ENCODE peak calls at places on chromosomes 12 and 14, in six cellular contexts. V is colonic mucosa, J is heart left ventricle, M is mesendoderm, K is PC-9, C is breast epithelium. T is an unnamed sample.
A peak's percentile ranks its signal among the peaks of the same experiment; 100 is the strongest.

GRCh38 chr14:93984987-93985410 is 8.6 kb upstream of the ASB2 start:
- DNase-seq in V (peak; percentile 33), J (no peak), M (peak; percentile 71), K (no peak), C (no peak), T (no peak)

GRCh38 chr12:49367381-49368239 is at the start of gene SPATS2:
- DNase-seq in V (peak; percentile 94), J (peak; percentile 97), M (peak; percentile 98), K (no peak), C (peak; percentile 90), T (peak; percentile 92)

GRCh38 chr14:32232481-32232880 is 29.4 kb upstream of the RNU6-8 start:
- DNase-seq in V (no peak), J (no peak), M (no peak), K (no peak), C (no peak), T (no peak)

GRCh38 chr12:93609281-93610192 is 37.1 kb downstream of the SOCS2 start:
- DNase-seq in V (no peak), J (no peak), M (no peak), K (no peak), C (no peak), T (no peak)

GRCh38 chr12:16604853-16605252 is 1.1 kb downstream of the LMO3 start:
- DNase-seq in V (no peak), J (peak; percentile 36), M (peak; percentile 13), K (no peak), C (no peak), T (no peak)

GRCh38 chr12:30806989-30807694 is 52.4 kb upstream of the CAPRIN2 start:
- DNase-seq in V (peak; percentile 35), J (no peak), M (peak; percentile 89), K (peak; percentile 50), C (no peak), T (no peak)

GRCh38 chr12:91818236-91819131 is 327.2 kb downstream of the BTG1 start:
- DNase-seq in V (no peak), J (no peak), M (no peak), K (peak; percentile 36), C (no peak), T (no peak)

GRCh38 chr12:126926023-126926600 is 1340.9 kb upstream of the TMEM132C start:
- DNase-seq in V (no peak), J (no peak), M (peak; percentile 26), K (no peak), C (no peak), T (no peak)

GRCh38 chr14:65028937-65029336 is 42.2 kb downstream of the FNTB start:
- DNase-seq in V (no peak), J (no peak), M (no peak), K (no peak), C (no peak), T (no peak)

GRCh38 chr14:67674139-67674479 is 323 bp downstream of the VTI1B start:
- DNase-seq in V (peak; percentile 86), J (peak; percentile 85), M (peak; percentile 86), K (peak; percentile 63), C (peak; percentile 68), T (no peak)

GRCh38 chr12:93059288-93059687 is 130.2 kb upstream of the EEA1 start:
- DNase-seq in V (no peak), J (no peak), M (no peak), K (no peak), C (no peak), T (no peak)

GRCh38 chr12:18684430-18684829 is 53.4 kb downstream of the PLCZ1 start:
- DNase-seq in V (no peak), J (no peak), M (no peak), K (no peak), C (no peak), T (no peak)

GRCh38 chr12:113610698-113611097 is 139.0 kb upstream of the LHX5 start:
- DNase-seq in V (no peak), J (no peak), M (no peak), K (no peak), C (no peak), T (no peak)

GRCh38 chr12:102528111-102528510 is 47.7 kb upstream of the IGF1 start:
- DNase-seq in V (no peak), J (no peak), M (no peak), K (no peak), C (no peak), T (no peak)

GRCh38 chr12:2540535-2540941 is 254.2 kb upstream of the FKBP4 start:
- DNase-seq in V (no peak), J (peak; percentile 78), M (peak; percentile 60), K (no peak), C (no peak), T (peak; percentile 70)

GRCh38 chr12:88338486-88338885 is 196.4 kb downstream of the TMTC3 start:
- DNase-seq in V (no peak), J (no peak), M (no peak), K (no peak), C (no peak), T (no peak)

GRCh38 chr12:93827669-93828068 is 150.5 kb downstream of the CRADD start:
- DNase-seq in V (no peak), J (no peak), M (no peak), K (no peak), C (no peak), T (no peak)

GRCh38 chr14:106691601-106692291 is 1165.4 kb downstream of the TMEM121 start:
- DNase-seq in V (peak; percentile 30), J (peak; percentile 56), M (peak; percentile 2), K (no peak), C (no peak), T (no peak)

GRCh38 chr12:65690477-65690876 is 133.8 kb upstream of the HMGA2 start:
- DNase-seq in V (no peak), J (no peak), M (no peak), K (no peak), C (no peak), T (no peak)

GRCh38 chr12:109883429-109883828 is 3.1 kb upstream of the GLTP start:
- DNase-seq in V (no peak), J (no peak), M (no peak), K (peak; percentile 61), C (no peak), T (no peak)

GRCh38 chr12:117686911-117687377 is 281.8 kb downstream of the KSR2 start:
- DNase-seq in V (peak; percentile 23), J (no peak), M (peak; percentile 68), K (peak; percentile 65), C (no peak), T (no peak)

GRCh38 chr12:48968004-48968403 is 3.5 kb downstream of the WNT10B start:
- DNase-seq in V (no peak), J (no peak), M (no peak), K (no peak), C (no peak), T (no peak)

GRCh38 chr12:30010071-30011052 is 226.6 kb upstream of the TMTC1 start:
- DNase-seq in V (no peak), J (no peak), M (no peak), K (no peak), C (no peak), T (no peak)

GRCh38 chr12:41188841-41189394 is 798 bp downstream of the PDZRN4 start:
- DNase-seq in V (no peak), J (no peak), M (no peak), K (no peak), C (no peak), T (no peak)
- H3K4me3 ChIP-seq in V (no peak overlapping the region), J (peak overlapping the region; percentile 38), M (no peak overlapping the region), K (no peak overlapping the region), C (peak overlapping the region; percentile 43), T (peak overlapping the region; percentile 47)

DNA sequence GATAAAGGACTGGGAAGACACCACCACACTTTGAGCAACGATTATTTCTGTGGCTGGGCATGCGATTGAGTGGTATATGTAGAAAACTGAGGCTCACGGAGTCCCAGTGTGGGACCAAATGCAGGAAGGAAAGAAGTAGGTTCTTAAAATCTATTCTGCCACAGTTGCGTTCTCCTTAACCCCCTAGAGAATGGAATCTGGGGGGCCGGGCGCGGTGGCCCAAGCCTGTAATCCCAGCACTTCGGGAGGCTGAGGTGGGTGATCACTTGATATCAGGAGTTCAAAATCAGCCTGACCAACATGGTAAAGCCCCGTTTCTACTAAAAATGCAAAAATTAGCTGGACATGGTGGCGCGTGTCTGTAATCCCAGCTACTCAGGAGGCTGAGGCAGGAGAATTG is 29.9 kb upstream of the CORO1C start:
- DNase-seq in V (no peak), J (no peak), M (no peak), K (no peak), C (no peak), T (no peak)
- H3K27ac ChIP-seq in V (no peak overlapping the region), J (no peak overlapping the region), M (no peak overlapping the region), K (no peak overlapping the region), C (no peak overlapping the region), T (no peak overlapping the region)

GRCh38 chr14:75452900-75453816 is 25.3 kb downstream of the JDP2 start:
- DNase-seq in V (no peak), J (no peak), M (peak; percentile 99), K (peak; percentile 100), C (peak; percentile 89), T (peak; percentile 73)

GRCh38 chr14:75457024-75457390 is 29.2 kb downstream of the JDP2 start:
- DNase-seq in V (no peak), J (no peak), M (peak; percentile 17), K (no peak), C (no peak), T (no peak)

GRCh38 chr14:75453817-75454434 is 26.1 kb downstream of the JDP2 start:
- DNase-seq in V (no peak), J (no peak), M (peak; percentile 37), K (no peak), C (no peak), T (no peak)

GRCh38 chr14:75456069-75457023 is 28.5 kb downstream of the JDP2 start:
- DNase-seq in V (no peak), J (no peak), M (no peak), K (no peak), C (no peak), T (no peak)

GRCh38 chr14:75454963-75455546 is 27.2 kb downstream of the JDP2 start:
- DNase-seq in V (no peak), J (peak; percentile 78), M (peak; percentile 54), K (peak; percentile 87), C (peak; percentile 73), T (peak; percentile 87)
- H3K4me1 ChIP-seq in V (peaks cover 15% of the 10 kb centered on the region), J (peaks cover 70% of the 10 kb centered on the region), M (peaks cover 7% of the 10 kb centered on the region), K (peaks cover 96% of the 10 kb centered on the region), C (peaks cover 40% of the 10 kb centered on the region), T (peaks cover 99% of the 10 kb centered on the region)

GRCh38 chr12:68348419-68348818 is 16.3 kb upstream of the MDM1 start:
- DNase-seq in V (no peak), J (no peak), M (no peak), K (no peak), C (no peak), T (no peak)

GRCh38 chr12:68349083-68349700 is 17.0 kb upstream of the MDM1 start:
- DNase-seq in V (no peak), J (no peak), M (no peak), K (no peak), C (no peak), T (no peak)

GRCh38 chr12:68344126-68344525 is 12.0 kb upstream of the MDM1 start:
- DNase-seq in V (no peak), J (no peak), M (peak; percentile 74), K (no peak), C (no peak), T (no peak)

GRCh38 chr12:68342966-68343365 is 10.8 kb upstream of the MDM1 start:
- DNase-seq in V (no peak), J (no peak), M (no peak), K (no peak), C (no peak), T (no peak)

DNA sequence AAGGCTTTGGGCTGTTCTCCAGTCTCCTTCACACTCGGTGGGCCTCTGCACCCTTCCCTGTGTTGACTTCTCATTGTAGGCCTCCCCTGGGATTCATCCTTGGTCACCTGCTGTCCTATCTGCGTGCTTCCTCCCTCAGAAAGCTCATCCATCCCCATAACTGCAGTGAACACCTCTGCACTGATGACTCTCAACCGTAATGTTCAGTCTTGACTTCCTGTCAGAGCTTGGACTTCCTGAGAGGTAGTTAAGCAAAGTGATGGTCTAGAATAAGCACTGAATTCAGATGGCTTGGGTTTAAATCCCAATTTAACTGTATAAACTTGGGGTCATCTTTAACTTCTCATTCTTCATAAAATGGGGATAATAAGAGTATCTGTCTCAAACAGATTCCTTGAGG is 13.6 kb upstream of the MDM1 start:
- DNase-seq in V (no peak), J (no peak), M (no peak), K (no peak), C (no peak), T (no peak)
- H3K4me3 ChIP-seq in V (no peak overlapping the region), J (no peak overlapping the region), M (no peak overlapping the region), K (no peak overlapping the region), C (no peak overlapping the region), T (no peak overlapping the region)